ENCODE peak calls at places on chromosomes 11 and 22, in ten cellular contexts. One of them, this sample, is unnamed.

GRCh38 chr22:33073989-33074391 is 15.8 kb upstream of the SYN3 start:
- DNase-seq in activated naive CD8-positive, alpha-beta T cell treated with anti-CD3 and anti-CD28 coated beads, Interleukin-2, amount 50 U/mL, for 24 hours: no peak
- DNase-seq in AG08396: no peak
- DNase-seq in IMR-90: no peak
- DNase-seq in GM10248: no peak
- DNase-seq in stimulated activated CD4-positive, alpha-beta T cell treated with anti-CD3 and anti-CD28 coated beads, Interleukin-12 subunit alpha, Interleukin-12 subunit beta, amount 100 ng/mL, for 4 hours: no peak
- DNase-seq in effector memory CD8-positive, alpha-beta T cell: no peak
- DNase-seq in activated T-cell treated with anti-CD3 and anti-CD28 coated beads, Interleukin-2, amount 50 U/mL, for 72 hours: no peak
- DNase-seq in T-helper 22 cell: no peak
- DNase-seq in cardiac fibroblast: no peak
- DNase-seq in this sample: no peak

GRCh38 chr11:1586699-1587098 is 1.6 kb upstream of the KRTAP5-1 start:
- DNase-seq in activated naive CD8-positive, alpha-beta T cell treated with anti-CD3 and anti-CD28 coated beads, Interleukin-2, amount 50 U/mL, for 24 hours: no peak
- DNase-seq in AG08396: no peak
- DNase-seq in IMR-90: no peak
- DNase-seq in GM10248: no peak
- DNase-seq in stimulated activated CD4-positive, alpha-beta T cell treated with anti-CD3 and anti-CD28 coated beads, Interleukin-12 subunit alpha, Interleukin-12 subunit beta, amount 100 ng/mL, for 4 hours: no peak
- DNase-seq in effector memory CD8-positive, alpha-beta T cell: no peak
- DNase-seq in activated T-cell treated with anti-CD3 and anti-CD28 coated beads, Interleukin-2, amount 50 U/mL, for 72 hours: no peak
- DNase-seq in T-helper 22 cell: no peak
- DNase-seq in cardiac fibroblast: no peak
- DNase-seq in this sample: no peak

GRCh38 chr11:134592391-134592990 is 180.4 kb upstream of the B3GAT1 start:
- DNase-seq in activated naive CD8-positive, alpha-beta T cell treated with anti-CD3 and anti-CD28 coated beads, Interleukin-2, amount 50 U/mL, for 24 hours: peak
- DNase-seq in AG08396: no peak
- DNase-seq in IMR-90: no peak
- DNase-seq in GM10248: no peak
- DNase-seq in stimulated activated CD4-positive, alpha-beta T cell treated with anti-CD3 and anti-CD28 coated beads, Interleukin-12 subunit alpha, Interleukin-12 subunit beta, amount 100 ng/mL, for 4 hours: peak
- DNase-seq in effector memory CD8-positive, alpha-beta T cell: peak
- DNase-seq in activated T-cell treated with anti-CD3 and anti-CD28 coated beads, Interleukin-2, amount 50 U/mL, for 72 hours: peak
- DNase-seq in T-helper 22 cell: no peak
- DNase-seq in cardiac fibroblast: no peak
- DNase-seq in this sample: no peak

GRCh38 chr22:37218771-37219411 is 6.6 kb upstream of the SSTR3 start:
- DNase-seq in activated naive CD8-positive, alpha-beta T cell treated with anti-CD3 and anti-CD28 coated beads, Interleukin-2, amount 50 U/mL, for 24 hours: no peak
- DNase-seq in AG08396: no peak
- DNase-seq in IMR-90: no peak
- DNase-seq in GM10248: peak
- DNase-seq in stimulated activated CD4-positive, alpha-beta T cell treated with anti-CD3 and anti-CD28 coated beads, Interleukin-12 subunit alpha, Interleukin-12 subunit beta, amount 100 ng/mL, for 4 hours: peak
- DNase-seq in effector memory CD8-positive, alpha-beta T cell: peak
- DNase-seq in activated T-cell treated with anti-CD3 and anti-CD28 coated beads, Interleukin-2, amount 50 U/mL, for 72 hours: peak
- DNase-seq in T-helper 22 cell: peak
- DNase-seq in cardiac fibroblast: no peak
- DNase-seq in this sample: no peak

GRCh38 chr11:74437441-74437840 is 29.9 kb downstream of the KCNE3 start:
- DNase-seq in activated naive CD8-positive, alpha-beta T cell treated with anti-CD3 and anti-CD28 coated beads, Interleukin-2, amount 50 U/mL, for 24 hours: no peak
- DNase-seq in AG08396: no peak
- DNase-seq in IMR-90: peak
- DNase-seq in GM10248: no peak
- DNase-seq in stimulated activated CD4-positive, alpha-beta T cell treated with anti-CD3 and anti-CD28 coated beads, Interleukin-12 subunit alpha, Interleukin-12 subunit beta, amount 100 ng/mL, for 4 hours: no peak
- DNase-seq in effector memory CD8-positive, alpha-beta T cell: no peak
- DNase-seq in activated T-cell treated with anti-CD3 and anti-CD28 coated beads, Interleukin-2, amount 50 U/mL, for 72 hours: no peak
- DNase-seq in T-helper 22 cell: no peak
- DNase-seq in cardiac fibroblast: no peak
- DNase-seq in this sample: no peak

GRCh38 chr22:32542332-32543019 is 67.9 kb downstream of the FBXO7 start:
- DNase-seq in activated naive CD8-positive, alpha-beta T cell treated with anti-CD3 and anti-CD28 coated beads, Interleukin-2, amount 50 U/mL, for 24 hours: no peak
- DNase-seq in AG08396: no peak
- DNase-seq in IMR-90: no peak
- DNase-seq in GM10248: no peak
- DNase-seq in stimulated activated CD4-positive, alpha-beta T cell treated with anti-CD3 and anti-CD28 coated beads, Interleukin-12 subunit alpha, Interleukin-12 subunit beta, amount 100 ng/mL, for 4 hours: no peak
- DNase-seq in effector memory CD8-positive, alpha-beta T cell: no peak
- DNase-seq in activated T-cell treated with anti-CD3 and anti-CD28 coated beads, Interleukin-2, amount 50 U/mL, for 72 hours: no peak
- DNase-seq in T-helper 22 cell: no peak
- DNase-seq in cardiac fibroblast: no peak
- DNase-seq in this sample: no peak

GRCh38 chr11:3221408-3222002 is 2.9 kb upstream of the MRGPRG start:
- DNase-seq in activated naive CD8-positive, alpha-beta T cell treated with anti-CD3 and anti-CD28 coated beads, Interleukin-2, amount 50 U/mL, for 24 hours: no peak
- DNase-seq in AG08396: peak
- DNase-seq in IMR-90: no peak
- DNase-seq in GM10248: no peak
- DNase-seq in stimulated activated CD4-positive, alpha-beta T cell treated with anti-CD3 and anti-CD28 coated beads, Interleukin-12 subunit alpha, Interleukin-12 subunit beta, amount 100 ng/mL, for 4 hours: no peak
- DNase-seq in effector memory CD8-positive, alpha-beta T cell: no peak
- DNase-seq in activated T-cell treated with anti-CD3 and anti-CD28 coated beads, Interleukin-2, amount 50 U/mL, for 72 hours: no peak
- DNase-seq in T-helper 22 cell: no peak
- DNase-seq in cardiac fibroblast: no peak
- DNase-seq in this sample: no peak

GRCh38 chr11:74084796-74085541 is 76.1 kb upstream of the UCP3 start:
- DNase-seq in activated naive CD8-positive, alpha-beta T cell treated with anti-CD3 and anti-CD28 coated beads, Interleukin-2, amount 50 U/mL, for 24 hours: no peak
- DNase-seq in AG08396: no peak
- DNase-seq in IMR-90: peak
- DNase-seq in GM10248: no peak
- DNase-seq in stimulated activated CD4-positive, alpha-beta T cell treated with anti-CD3 and anti-CD28 coated beads, Interleukin-12 subunit alpha, Interleukin-12 subunit beta, amount 100 ng/mL, for 4 hours: no peak
- DNase-seq in effector memory CD8-positive, alpha-beta T cell: no peak
- DNase-seq in activated T-cell treated with anti-CD3 and anti-CD28 coated beads, Interleukin-2, amount 50 U/mL, for 72 hours: no peak
- DNase-seq in T-helper 22 cell: no peak
- DNase-seq in cardiac fibroblast: peak
- DNase-seq in this sample: no peak

GRCh38 chr11:45038923-45039322 is 88.2 kb upstream of the TP53I11 start:
- DNase-seq in activated naive CD8-positive, alpha-beta T cell treated with anti-CD3 and anti-CD28 coated beads, Interleukin-2, amount 50 U/mL, for 24 hours: no peak
- DNase-seq in AG08396: no peak
- DNase-seq in IMR-90: no peak
- DNase-seq in GM10248: no peak
- DNase-seq in stimulated activated CD4-positive, alpha-beta T cell treated with anti-CD3 and anti-CD28 coated beads, Interleukin-12 subunit alpha, Interleukin-12 subunit beta, amount 100 ng/mL, for 4 hours: no peak
- DNase-seq in effector memory CD8-positive, alpha-beta T cell: no peak
- DNase-seq in activated T-cell treated with anti-CD3 and anti-CD28 coated beads, Interleukin-2, amount 50 U/mL, for 72 hours: no peak
- DNase-seq in T-helper 22 cell: no peak
- DNase-seq in cardiac fibroblast: no peak
- DNase-seq in this sample: no peak

GRCh38 chr11:46936138-46937110 is at the start of gene CSTPP1:
- DNase-seq in activated naive CD8-positive, alpha-beta T cell treated with anti-CD3 and anti-CD28 coated beads, Interleukin-2, amount 50 U/mL, for 24 hours: peak
- DNase-seq in AG08396: peak
- DNase-seq in IMR-90: peak
- DNase-seq in GM10248: peak
- DNase-seq in stimulated activated CD4-positive, alpha-beta T cell treated with anti-CD3 and anti-CD28 coated beads, Interleukin-12 subunit alpha, Interleukin-12 subunit beta, amount 100 ng/mL, for 4 hours: peak
- DNase-seq in effector memory CD8-positive, alpha-beta T cell: peak
- DNase-seq in activated T-cell treated with anti-CD3 and anti-CD28 coated beads, Interleukin-2, amount 50 U/mL, for 72 hours: peak
- DNase-seq in T-helper 22 cell: peak
- DNase-seq in cardiac fibroblast: peak
- DNase-seq in this sample: peak

GRCh38 chr11:114017723-114018122 is 41.8 kb upstream of the ZBTB16 start:
- DNase-seq in activated naive CD8-positive, alpha-beta T cell treated with anti-CD3 and anti-CD28 coated beads, Interleukin-2, amount 50 U/mL, for 24 hours: no peak
- DNase-seq in AG08396: no peak
- DNase-seq in IMR-90: no peak
- DNase-seq in GM10248: no peak
- DNase-seq in stimulated activated CD4-positive, alpha-beta T cell treated with anti-CD3 and anti-CD28 coated beads, Interleukin-12 subunit alpha, Interleukin-12 subunit beta, amount 100 ng/mL, for 4 hours: no peak
- DNase-seq in effector memory CD8-positive, alpha-beta T cell: no peak
- DNase-seq in activated T-cell treated with anti-CD3 and anti-CD28 coated beads, Interleukin-2, amount 50 U/mL, for 72 hours: no peak
- DNase-seq in T-helper 22 cell: no peak
- DNase-seq in cardiac fibroblast: peak
- DNase-seq in this sample: no peak

GRCh38 chr11:40337118-40337517 is 1122.3 kb downstream of the LRRC4C start:
- DNase-seq in activated naive CD8-positive, alpha-beta T cell treated with anti-CD3 and anti-CD28 coated beads, Interleukin-2, amount 50 U/mL, for 24 hours: no peak
- DNase-seq in AG08396: no peak
- DNase-seq in IMR-90: peak
- DNase-seq in GM10248: no peak
- DNase-seq in stimulated activated CD4-positive, alpha-beta T cell treated with anti-CD3 and anti-CD28 coated beads, Interleukin-12 subunit alpha, Interleukin-12 subunit beta, amount 100 ng/mL, for 4 hours: no peak
- DNase-seq in effector memory CD8-positive, alpha-beta T cell: no peak
- DNase-seq in activated T-cell treated with anti-CD3 and anti-CD28 coated beads, Interleukin-2, amount 50 U/mL, for 72 hours: no peak
- DNase-seq in T-helper 22 cell: no peak
- DNase-seq in cardiac fibroblast: peak
- DNase-seq in this sample: no peak

GRCh38 chr11:108807262-108807661 is 142.4 kb downstream of the DDX10 start:
- DNase-seq in activated naive CD8-positive, alpha-beta T cell treated with anti-CD3 and anti-CD28 coated beads, Interleukin-2, amount 50 U/mL, for 24 hours: no peak
- DNase-seq in AG08396: no peak
- DNase-seq in IMR-90: no peak
- DNase-seq in GM10248: no peak
- DNase-seq in stimulated activated CD4-positive, alpha-beta T cell treated with anti-CD3 and anti-CD28 coated beads, Interleukin-12 subunit alpha, Interleukin-12 subunit beta, amount 100 ng/mL, for 4 hours: no peak
- DNase-seq in effector memory CD8-positive, alpha-beta T cell: no peak
- DNase-seq in activated T-cell treated with anti-CD3 and anti-CD28 coated beads, Interleukin-2, amount 50 U/mL, for 72 hours: no peak
- DNase-seq in T-helper 22 cell: no peak
- DNase-seq in cardiac fibroblast: no peak
- DNase-seq in this sample: no peak

GRCh38 chr11:64611961-64612646 is 21.1 kb downstream of the SLC22A12 start:
- DNase-seq in activated naive CD8-positive, alpha-beta T cell treated with anti-CD3 and anti-CD28 coated beads, Interleukin-2, amount 50 U/mL, for 24 hours: no peak
- DNase-seq in AG08396: no peak
- DNase-seq in IMR-90: no peak
- DNase-seq in GM10248: no peak
- DNase-seq in stimulated activated CD4-positive, alpha-beta T cell treated with anti-CD3 and anti-CD28 coated beads, Interleukin-12 subunit alpha, Interleukin-12 subunit beta, amount 100 ng/mL, for 4 hours: no peak
- DNase-seq in effector memory CD8-positive, alpha-beta T cell: no peak
- DNase-seq in activated T-cell treated with anti-CD3 and anti-CD28 coated beads, Interleukin-2, amount 50 U/mL, for 72 hours: no peak
- DNase-seq in T-helper 22 cell: no peak
- DNase-seq in cardiac fibroblast: no peak
- DNase-seq in this sample: peak

GRCh38 chr11:3834349-3835099 is 6.2 kb downstream of the RHOG start:
- DNase-seq in activated naive CD8-positive, alpha-beta T cell treated with anti-CD3 and anti-CD28 coated beads, Interleukin-2, amount 50 U/mL, for 24 hours: no peak
- DNase-seq in AG08396: no peak
- DNase-seq in IMR-90: no peak
- DNase-seq in GM10248: no peak
- DNase-seq in stimulated activated CD4-positive, alpha-beta T cell treated with anti-CD3 and anti-CD28 coated beads, Interleukin-12 subunit alpha, Interleukin-12 subunit beta, amount 100 ng/mL, for 4 hours: no peak
- DNase-seq in effector memory CD8-positive, alpha-beta T cell: no peak
- DNase-seq in activated T-cell treated with anti-CD3 and anti-CD28 coated beads, Interleukin-2, amount 50 U/mL, for 72 hours: no peak
- DNase-seq in T-helper 22 cell: no peak
- DNase-seq in cardiac fibroblast: no peak
- DNase-seq in this sample: no peak

GRCh38 chr11:27385245-27385644 is 22.2 kb upstream of the CCDC34 start:
- DNase-seq in activated naive CD8-positive, alpha-beta T cell treated with anti-CD3 and anti-CD28 coated beads, Interleukin-2, amount 50 U/mL, for 24 hours: no peak
- DNase-seq in AG08396: peak
- DNase-seq in IMR-90: peak
- DNase-seq in GM10248: no peak
- DNase-seq in stimulated activated CD4-positive, alpha-beta T cell treated with anti-CD3 and anti-CD28 coated beads, Interleukin-12 subunit alpha, Interleukin-12 subunit beta, amount 100 ng/mL, for 4 hours: no peak
- DNase-seq in effector memory CD8-positive, alpha-beta T cell: no peak
- DNase-seq in activated T-cell treated with anti-CD3 and anti-CD28 coated beads, Interleukin-2, amount 50 U/mL, for 72 hours: no peak
- DNase-seq in T-helper 22 cell: no peak
- DNase-seq in cardiac fibroblast: peak
- DNase-seq in this sample: no peak

GRCh38 chr11:92219476-92219875 is 5.1 kb upstream of the FAT3 start:
- DNase-seq in activated naive CD8-positive, alpha-beta T cell treated with anti-CD3 and anti-CD28 coated beads, Interleukin-2, amount 50 U/mL, for 24 hours: no peak
- DNase-seq in AG08396: no peak
- DNase-seq in IMR-90: no peak
- DNase-seq in GM10248: no peak
- DNase-seq in stimulated activated CD4-positive, alpha-beta T cell treated with anti-CD3 and anti-CD28 coated beads, Interleukin-12 subunit alpha, Interleukin-12 subunit beta, amount 100 ng/mL, for 4 hours: no peak
- DNase-seq in effector memory CD8-positive, alpha-beta T cell: no peak
- DNase-seq in activated T-cell treated with anti-CD3 and anti-CD28 coated beads, Interleukin-2, amount 50 U/mL, for 72 hours: no peak
- DNase-seq in T-helper 22 cell: no peak
- DNase-seq in cardiac fibroblast: no peak
- DNase-seq in this sample: no peak